ENCODE peak calls at places on chromosomes 3 and 15, in four cellular contexts. One of them, this sample, is unnamed.

GRCh38 chr3:175980731-175981130 is 1121.6 kb downstream of the NAALADL2 start:
- DNase-seq in non-pigmented ciliary epithelial cell: no peak
- DNase-seq in AG04450: no peak
- DNase-seq in left ventricle myocardium superior: no peak
- DNase-seq in this sample: no peak

GRCh38 chr15:61910839-61911369 is 149.3 kb downstream of the VPS13C start:
- DNase-seq in non-pigmented ciliary epithelial cell: no peak
- DNase-seq in AG04450: peak
- DNase-seq in left ventricle myocardium superior: no peak
- DNase-seq in this sample: no peak

GRCh38 chr3:13420817-13421755 is 964 bp upstream of the NUP210 start:
- DNase-seq in non-pigmented ciliary epithelial cell: no peak
- DNase-seq in AG04450: no peak
- DNase-seq in left ventricle myocardium superior: no peak
- DNase-seq in this sample: peak

GRCh38 chr3:29683306-29683993 is 402.6 kb downstream of the RBMS3 start:
- DNase-seq in non-pigmented ciliary epithelial cell: no peak
- DNase-seq in AG04450: no peak
- DNase-seq in left ventricle myocardium superior: no peak
- DNase-seq in this sample: peak

GRCh38 chr3:143975549-143976152 is 4.0 kb downstream of the DIPK2A start:
- DNase-seq in non-pigmented ciliary epithelial cell: no peak
- DNase-seq in AG04450: peak
- DNase-seq in left ventricle myocardium superior: no peak
- DNase-seq in this sample: peak

GRCh38 chr3:25033407-25034029 is 394.5 kb upstream of the RARB start:
- DNase-seq in non-pigmented ciliary epithelial cell: no peak
- DNase-seq in AG04450: no peak
- DNase-seq in left ventricle myocardium superior: peak
- DNase-seq in this sample: peak

GRCh38 chr3:76429536-76430177 is 610.2 kb upstream of the ROBO2 start:
- DNase-seq in non-pigmented ciliary epithelial cell: no peak
- DNase-seq in AG04450: no peak
- DNase-seq in left ventricle myocardium superior: no peak
- DNase-seq in this sample: no peak

GRCh38 chr3:154105218-154105975 is 15.8 kb upstream of the ARHGEF26 start:
- DNase-seq in non-pigmented ciliary epithelial cell: no peak
- DNase-seq in AG04450: no peak
- DNase-seq in left ventricle myocardium superior: no peak
- DNase-seq in this sample: no peak

GRCh38 chr3:61966200-61966599 is 404.8 kb downstream of the PTPRG start:
- DNase-seq in non-pigmented ciliary epithelial cell: no peak
- DNase-seq in AG04450: no peak
- DNase-seq in left ventricle myocardium superior: no peak
- DNase-seq in this sample: no peak

GRCh38 chr3:64290864-64291263 is 65.6 kb upstream of the PRICKLE2 start:
- DNase-seq in non-pigmented ciliary epithelial cell: no peak
- DNase-seq in AG04450: no peak
- DNase-seq in left ventricle myocardium superior: no peak
- DNase-seq in this sample: no peak

GRCh38 chr3:23752126-23752525 is 53.6 kb upstream of the UBE2E1 start:
- DNase-seq in non-pigmented ciliary epithelial cell: no peak
- DNase-seq in AG04450: no peak
- DNase-seq in left ventricle myocardium superior: no peak
- DNase-seq in this sample: no peak

GRCh38 chr3:8625991-8626390 is 18.6 kb downstream of the SSUH2 start:
- DNase-seq in non-pigmented ciliary epithelial cell: no peak
- DNase-seq in AG04450: no peak
- DNase-seq in left ventricle myocardium superior: no peak
- DNase-seq in this sample: peak

GRCh38 chr3:121878411-121878810 is 15.8 kb upstream of the SLC15A2 start:
- DNase-seq in non-pigmented ciliary epithelial cell: no peak
- DNase-seq in AG04450: no peak
- DNase-seq in left ventricle myocardium superior: no peak
- DNase-seq in this sample: no peak

GRCh38 chr15:64193971-64194370 is 31.1 kb upstream of the PPIB start:
- DNase-seq in non-pigmented ciliary epithelial cell: no peak
- DNase-seq in AG04450: no peak
- DNase-seq in left ventricle myocardium superior: no peak
- DNase-seq in this sample: no peak

GRCh38 chr15:25176616-25176923 is 221.8 kb downstream of the SNRPN start:
- DNase-seq in non-pigmented ciliary epithelial cell: no peak
- DNase-seq in AG04450: no peak
- DNase-seq in left ventricle myocardium superior: peak
- DNase-seq in this sample: no peak

GRCh38 chr3:194184265-194184751 is 48.4 kb downstream of the HES1 start:
- DNase-seq in non-pigmented ciliary epithelial cell: no peak
- DNase-seq in AG04450: no peak
- DNase-seq in left ventricle myocardium superior: no peak
- DNase-seq in this sample: no peak

GRCh38 chr3:63979093-63979492 is 44.2 kb downstream of the PSMD6 start:
- DNase-seq in non-pigmented ciliary epithelial cell: no peak
- DNase-seq in AG04450: no peak
- DNase-seq in left ventricle myocardium superior: no peak
- DNase-seq in this sample: no peak

This sample was measured in testis.